ENCODE peak calls at places on chromosomes 2 and 18, in five cellular contexts. P, W, R, Q and L are unnamed samples.

GRCh38 chr2:130342533-130343275 is at the start of gene IMP4:
- DNase-seq in P (peak; percentile 99), W (peak; percentile 99), R (peak; percentile 97), Q (peak; percentile 97), L (peak; percentile 97)

GRCh38 chr2:99079226-99079625 is 62.3 kb upstream of the C2orf15 start:
- DNase-seq in P (no peak), W (no peak), R (no peak), Q (no peak), L (no peak)

GRCh38 chr2:110742412-110742811 is 10.0 kb downstream of the ACOXL start:
- DNase-seq in P (no peak), W (no peak), R (no peak), Q (no peak), L (no peak)

GRCh38 chr2:60409207-60409871 is 144.1 kb downstream of the BCL11A start:
- DNase-seq in P (no peak), W (no peak), R (no peak), Q (no peak), L (no peak)

GRCh38 chr2:96207778-96208143 is 866 bp downstream of the STARD7 start:
- DNase-seq in P (no peak), W (no peak), R (no peak), Q (no peak), L (no peak)

GRCh38 chr2:190069936-190070696 is 7.6 kb upstream of the MSTN start:
- DNase-seq in P (peak; percentile 21), W (no peak), R (no peak), Q (no peak), L (peak; percentile 74)

GRCh38 chr2:226611944-226612318 is 187.7 kb downstream of the IRS1 start:
- DNase-seq in P (no peak), W (no peak), R (no peak), Q (no peak), L (peak; percentile 50)

GRCh38 chr18:55012041-55012440 is 52.8 kb upstream of the CCDC68 start:
- DNase-seq in P (no peak), W (no peak), R (no peak), Q (no peak), L (no peak)

GRCh38 chr2:134692461-134692860 is 26.3 kb downstream of the TMEM163 start:
- DNase-seq in P (no peak), W (no peak), R (no peak), Q (no peak), L (no peak)

GRCh38 chr2:10367472-10368439 is 65.1 kb downstream of the HPCAL1 start:
- DNase-seq in P (no peak), W (no peak), R (no peak), Q (no peak), L (no peak)

GRCh38 chr18:3264362-3264761 is 2.4 kb downstream of the MYL12B start:
- DNase-seq in P (no peak), W (no peak), R (no peak), Q (no peak), L (no peak)

GRCh38 chr2:29262681-29263260 is 147.6 kb downstream of the CLIP4 start:
- DNase-seq in P (no peak), W (no peak), R (no peak), Q (no peak), L (no peak)

GRCh38 chr2:62570861-62571698 is 65.1 kb upstream of the TMEM17 start:
- DNase-seq in P (no peak), W (no peak), R (peak; percentile 49), Q (no peak), L (no peak)

GRCh38 chr18:22667616-22668422 is 250.1 kb upstream of the CTAGE1 start:
- DNase-seq in P (no peak), W (no peak), R (no peak), Q (no peak), L (peak; percentile 90)

GRCh38 chr2:199804831-199805230 is 46.2 kb downstream of the FTCDNL1 start:
- DNase-seq in P (no peak), W (no peak), R (no peak), Q (no peak), L (no peak)

GRCh38 chr2:218032336-218033171 is 29.8 kb upstream of the TNS1 start:
- DNase-seq in P (no peak), W (no peak), R (no peak), Q (peak; percentile 71), L (no peak)

GRCh38 chr18:395481-396250 is 104.8 kb downstream of the COLEC12 start:
- DNase-seq in P (no peak), W (no peak), R (no peak), Q (no peak), L (peak; percentile 97)

GRCh38 chr18:41206341-41206740 is 748.7 kb upstream of the PIK3C3 start:
- DNase-seq in P (no peak), W (no peak), R (no peak), Q (no peak), L (no peak)

GRCh38 chr2:241577413-241578122 is 19.0 kb downstream of the BOK start:
- DNase-seq in P (no peak), W (no peak), R (peak; percentile 25), Q (peak; percentile 39), L (peak; percentile 65)

GRCh38 chr2:152861349-152861942 is 143.0 kb downstream of the ARL6IP6 start:
- DNase-seq in P (peak; percentile 11), W (no peak), R (no peak), Q (no peak), L (no peak)

GRCh38 chr2:627926-628560 is 49.2 kb downstream of the TMEM18 start:
- DNase-seq in P (no peak), W (no peak), R (no peak), Q (no peak), L (no peak)

GRCh38 chr2:222360997-222361396 is 62.2 kb upstream of the PAX3 start:
- DNase-seq in P (no peak), W (no peak), R (no peak), Q (no peak), L (no peak)

GRCh38 chr2:96359310-96359709 is 23.7 kb downstream of the NCAPH start:
- DNase-seq in P (no peak), W (no peak), R (no peak), Q (no peak), L (no peak)

GRCh38 chr2:119260636-119261497 is 37.2 kb downstream of the STEAP3 start:
- DNase-seq in P (no peak), W (no peak), R (no peak), Q (no peak), L (peak; percentile 97)

GRCh38 chr2:42959993-42960834 is 167.8 kb upstream of the HAAO start:
- DNase-seq in P (no peak), W (no peak), R (no peak), Q (peak; percentile 64), L (no peak)
- H3K4me3 ChIP-seq in P (no peak overlapping the region), W (no peak overlapping the region), R (no peak overlapping the region), Q (no peak overlapping the region), L (no peak overlapping the region)

GRCh38 chr18:48828201-48828580 is 122.6 kb downstream of the SMAD7 start:
- DNase-seq in P (no peak), W (no peak), R (no peak), Q (no peak), L (no peak)
- H3K4me1 ChIP-seq in P (peaks cover 18% of the 10 kb centered on the region), W (peaks cover 18% of the 10 kb centered on the region), R (peaks cover 69% of the 10 kb centered on the region), Q (peaks cover 19% of the 10 kb centered on the region), L (peaks cover 54% of the 10 kb centered on the region)

GRCh38 chr18:35030234-35030989 is 10.8 kb upstream of the MAPRE2 start:
- DNase-seq in P (no peak), W (no peak), R (no peak), Q (no peak), L (no peak)
- H3K4me3 ChIP-seq in P (peak overlapping the region; percentile 50), W (peak overlapping the region; percentile 45), R (peak overlapping the region; percentile 37), Q (no peak overlapping the region), L (peak overlapping the region; percentile 11)

GRCh38 chr18:23903971-23904370 is 110.6 kb upstream of the TTC39C start:
- DNase-seq in P (no peak), W (no peak), R (no peak), Q (no peak), L (no peak)
- H3K4me1 ChIP-seq in P (no peaks in the 10 kb centered on the region), W (no peaks in the 10 kb centered on the region), R (peaks cover 7% of the 10 kb centered on the region), Q (no peaks in the 10 kb centered on the region), L (no peaks in the 10 kb centered on the region)